ENCODE peak calls at places on chromosome 3, in five cellular contexts. U, C, J, X and K are unnamed samples.

GRCh38 chr3:10740954-10741353 is 75.1 kb upstream of the SLC6A11 start:
- DNase-seq in U (no peak), C (no peak), J (no peak), X (no peak), K (no peak)

GRCh38 chr3:64321747-64322146 is 96.5 kb upstream of the PRICKLE2 start:
- DNase-seq in U (no peak), C (no peak), J (no peak), X (peak), K (no peak)

GRCh38 chr3:177427540-177427939 is 230.3 kb upstream of the TBL1XR1 start:
- DNase-seq in U (no peak), C (no peak), J (no peak), X (no peak), K (no peak)

GRCh38 chr3:41893977-41894376 is 67.9 kb downstream of the ULK4 start:
- DNase-seq in U (peak), C (no peak), J (peak), X (peak), K (no peak)

GRCh38 chr3:77247817-77248216 is 207.9 kb downstream of the ROBO2 start:
- DNase-seq in U (no peak), C (no peak), J (no peak), X (no peak), K (no peak)

GRCh38 chr3:78562318-78562717 is 1205.5 kb downstream of the ROBO1 start:
- DNase-seq in U (no peak), C (no peak), J (no peak), X (no peak), K (no peak)

GRCh38 chr3:95277614-95278013 is 1214.8 kb downstream of the NSUN3 start:
- DNase-seq in U (peak), C (no peak), J (no peak), X (no peak), K (no peak)

GRCh38 chr3:197892162-197892561 is 57.8 kb upstream of the RPL35A start:
- DNase-seq in U (no peak), C (no peak), J (no peak), X (no peak), K (no peak)

GRCh38 chr3:143128212-143128611 is 8.6 kb downstream of the CHST2 start:
- DNase-seq in U (no peak), C (no peak), J (no peak), X (no peak), K (no peak)

GRCh38 chr3:4741404-4742307 is 237.6 kb upstream of the BHLHE40 start:
- DNase-seq in U (no peak), C (no peak), J (peak), X (peak), K (no peak)

GRCh38 chr3:139309880-139310279 is 33.9 kb upstream of the MRPS22 start:
- DNase-seq in U (no peak), C (no peak), J (no peak), X (peak), K (no peak)

GRCh38 chr3:126439346-126439967 is 36.2 kb downstream of the ZXDC start:
- DNase-seq in U (no peak), C (no peak), J (no peak), X (no peak), K (no peak)

GRCh38 chr3:72548992-72549391 is 299.3 kb downstream of the SHQ1 start:
- DNase-seq in U (no peak), C (no peak), J (no peak), X (no peak), K (no peak)

GRCh38 chr3:37973250-37974054 is 17.1 kb upstream of the VILL start:
- DNase-seq in U (peak), C (no peak), J (no peak), X (no peak), K (no peak)

GRCh38 chr3:15983693-15984092 is 185.9 kb upstream of the ANKRD28 start:
- DNase-seq in U (no peak), C (no peak), J (no peak), X (no peak), K (no peak)

GRCh38 chr3:161372321-161373260 is 1.3 kb upstream of the SPTSSB start:
- DNase-seq in U (peak), C (peak), J (no peak), X (no peak), K (peak)

GRCh38 chr3:105747056-105747455 is 121.8 kb downstream of the CBLB start:
- DNase-seq in U (peak), C (no peak), J (peak), X (peak), K (no peak)

GRCh38 chr3:51688206-51688600 is 17.2 kb downstream of the TEX264 start:
- DNase-seq in U (no peak), C (no peak), J (no peak), X (no peak), K (no peak)

GRCh38 chr3:45915518-45916231 is 27.6 kb upstream of the CXCR6 start:
- DNase-seq in U (no peak), C (peak), J (no peak), X (peak), K (peak)

GRCh38 chr3:129336093-129336706 is 57.5 kb downstream of the HMCES start:
- DNase-seq in U (no peak), C (no peak), J (no peak), X (no peak), K (no peak)

GRCh38 chr3:194738254-194739093 is 52.8 kb downstream of the FAM43A start:
- DNase-seq in U (peak), C (no peak), J (no peak), X (peak), K (no peak)

GRCh38 chr3:141323936-141324704 is 44.2 kb upstream of the ZBTB38 start:
- DNase-seq in U (no peak), C (no peak), J (no peak), X (no peak), K (no peak)

GRCh38 chr3:143644370-143645089 is 203.7 kb downstream of the SLC9A9 start:
- DNase-seq in U (peak), C (peak), J (peak), X (peak), K (no peak)

GRCh38 chr3:39025222-39025970 is 26.3 kb downstream of the SCN11A start:
- DNase-seq in U (no peak), C (no peak), J (no peak), X (no peak), K (no peak)

GRCh38 chr3:114551770-114552526 is 258.1 kb downstream of the TIGIT start:
- DNase-seq in U (no peak), C (no peak), J (no peak), X (peak), K (no peak)

GRCh38 chr3:97795951-97796350 is 25.9 kb upstream of the CRYBG3 start:
- DNase-seq in U (no peak), C (no peak), J (no peak), X (no peak), K (no peak)

GRCh38 chr3:64454768-64455167 is 229.5 kb upstream of the PRICKLE2 start:
- DNase-seq in U (no peak), C (no peak), J (no peak), X (no peak), K (no peak)

GRCh38 chr3:127546517-127546916 is 44.0 kb downstream of the TPRA1 start:
- DNase-seq in U (no peak), C (no peak), J (no peak), X (no peak), K (no peak)

GRCh38 chr3:37542286-37542685 is 319.4 kb upstream of the CTDSPL start:
- DNase-seq in U (no peak), C (no peak), J (no peak), X (no peak), K (no peak)